ENCODE peak calls at places on chromosomes 3 and 15, in nine cellular contexts. M, F, O, E, Q, B, S, K and J are unnamed samples.

GRCh38 chr3:171430530-171430929 is 29.7 kb downstream of the TNIK start:
- DNase-seq in B (no peak), S (no peak), O (no peak), Q (no peak), M (no peak), E (no peak), K (no peak), F (no peak), J (no peak)

GRCh38 chr15:71925145-71925544 is 114.8 kb downstream of the NR2E3 start:
- DNase-seq in S (no peak), K (no peak), F (no peak), Q (no peak), M (no peak), B (no peak), E (no peak), O (no peak), J (no peak)

GRCh38 chr3:194368918-194369317 is 625 bp downstream of the LRRC15 start:
- DNase-seq in M (no peak), E (no peak), Q (no peak), S (no peak), B (no peak), F (no peak), K (no peak), O (no peak), J (no peak)

GRCh38 chr3:70090322-70090913 is 90.9 kb downstream of the SAMMSON start:
- DNase-seq in B (no peak), K (no peak), Q (no peak), M (peak), E (no peak), F (no peak), O (peak), S (no peak), J (peak)

GRCh38 chr3:43023066-43023465 is 44.0 kb downstream of the GASK1A start:
- DNase-seq in Q (no peak), S (no peak), M (no peak), B (no peak), F (no peak), O (no peak), E (no peak), K (no peak), J (no peak)

GRCh38 chr3:105958237-105959000 is 89.6 kb upstream of the CBLB start:
- DNase-seq in E (no peak), Q (no peak), O (no peak), M (no peak), B (no peak), F (no peak), S (no peak), K (no peak), J (no peak)

GRCh38 chr15:75598361-75598760 is 19.2 kb upstream of the PTPN9 start:
- DNase-seq in F (no peak), B (no peak), S (no peak), O (no peak), K (no peak), Q (no peak), E (no peak), M (no peak), J (no peak)

GRCh38 chr3:99330281-99330680 is 308.1 kb upstream of the COL8A1 start:
- DNase-seq in M (no peak), K (no peak), S (no peak), F (no peak), Q (no peak), E (no peak), B (no peak), O (no peak), J (peak)

GRCh38 chr3:62665627-62666433 is 209.4 kb downstream of the CADPS start:
- DNase-seq in E (peak), S (no peak), M (peak), B (peak), F (no peak), O (peak), K (peak), Q (peak), J (peak)

GRCh38 chr3:72475258-72476138 is 372.7 kb downstream of the SHQ1 start:
- DNase-seq in S (no peak), B (no peak), F (no peak), M (no peak), E (no peak), K (no peak), Q (no peak), O (no peak), J (no peak)

GRCh38 chr3:101203411-101203810 is 117.0 kb downstream of the IMPG2 start:
- DNase-seq in F (no peak), Q (no peak), E (no peak), O (no peak), S (no peak), B (peak), K (no peak), M (peak), J (no peak)